ENCODE peak calls at places on chromosome X, in seven cellular contexts. One of them, this sample, is unnamed.

GRCh38 chrX:118727686-118728339 is 407 bp downstream of the IL13RA1 start:
- DNase-seq in lower leg skin: no peak
- DNase-seq in IMR-90: peak
- DNase-seq in endothelial cell of umbilical vein: peak
- DNase-seq in GM12891: no peak
- DNase-seq in prostate gland: peak
- DNase-seq in testis: peak
- DNase-seq in this sample: no peak

GRCh38 chrX:19457662-19458061 is 57.6 kb downstream of the MAP3K15 start:
- DNase-seq in GM12891: no peak
- DNase-seq in IMR-90: no peak
- DNase-seq in lower leg skin: no peak
- DNase-seq in testis: no peak
- DNase-seq in prostate gland: no peak
- DNase-seq in endothelial cell of umbilical vein: no peak
- DNase-seq in this sample: no peak

GRCh38 chrX:96807318-96807717 is 76.4 kb upstream of the RPA4 start:
- DNase-seq in IMR-90: no peak
- DNase-seq in endothelial cell of umbilical vein: no peak
- DNase-seq in GM12891: no peak
- DNase-seq in prostate gland: no peak
- DNase-seq in lower leg skin: no peak
- DNase-seq in testis: no peak
- DNase-seq in this sample: no peak

GRCh38 chrX:35340451-35340850 is 397.9 kb downstream of the FAM47B start:
- DNase-seq in testis: no peak
- DNase-seq in endothelial cell of umbilical vein: no peak
- DNase-seq in prostate gland: no peak
- DNase-seq in GM12891: no peak
- DNase-seq in IMR-90: no peak
- DNase-seq in lower leg skin: no peak
- DNase-seq in this sample: no peak

GRCh38 chrX:22135994-22136684 is 104.0 kb downstream of the PHEX start:
- DNase-seq in endothelial cell of umbilical vein: peak
- DNase-seq in lower leg skin: no peak
- DNase-seq in IMR-90: peak
- DNase-seq in testis: peak
- DNase-seq in prostate gland: peak
- DNase-seq in GM12891: no peak
- DNase-seq in this sample: no peak

GRCh38 chrX:13448941-13449340 is 120.5 kb upstream of the EGFL6 start:
- DNase-seq in IMR-90: no peak
- DNase-seq in endothelial cell of umbilical vein: no peak
- DNase-seq in lower leg skin: no peak
- DNase-seq in testis: no peak
- DNase-seq in prostate gland: no peak
- DNase-seq in GM12891: no peak
- DNase-seq in this sample: no peak

GRCh38 chrX:21725498-21725897 is 32.4 kb downstream of the SMPX start:
- DNase-seq in prostate gland: no peak
- DNase-seq in GM12891: no peak
- DNase-seq in IMR-90: peak
- DNase-seq in testis: no peak
- DNase-seq in lower leg skin: no peak
- DNase-seq in endothelial cell of umbilical vein: no peak
- DNase-seq in this sample: no peak

GRCh38 chrX:641671-642435 is 11.3 kb downstream of the SHOX start:
- DNase-seq in GM12891: no peak
- DNase-seq in IMR-90: no peak
- DNase-seq in prostate gland: no peak
- DNase-seq in testis: no peak
- DNase-seq in endothelial cell of umbilical vein: no peak
- DNase-seq in lower leg skin: peak
- DNase-seq in this sample: no peak

GRCh38 chrX:49166914-49167739 is 4.6 kb downstream of the MAGIX start:
- DNase-seq in lower leg skin: peak
- DNase-seq in GM12891: no peak
- DNase-seq in prostate gland: peak
- DNase-seq in IMR-90: peak
- DNase-seq in testis: peak
- DNase-seq in endothelial cell of umbilical vein: peak
- DNase-seq in this sample: peak

GRCh38 chrX:132412208-132412607 is 76.6 kb downstream of the MBNL3 start:
- DNase-seq in GM12891: no peak
- DNase-seq in IMR-90: no peak
- DNase-seq in lower leg skin: no peak
- DNase-seq in testis: no peak
- DNase-seq in prostate gland: no peak
- DNase-seq in endothelial cell of umbilical vein: no peak
- DNase-seq in this sample: no peak

GRCh38 chrX:149512225-149512885 is 7.2 kb upstream of the IDS start:
- DNase-seq in prostate gland: peak
- DNase-seq in GM12891: no peak
- DNase-seq in testis: peak
- DNase-seq in endothelial cell of umbilical vein: peak
- DNase-seq in lower leg skin: peak
- DNase-seq in IMR-90: peak
- DNase-seq in this sample: no peak

GRCh38 chrX:9576059-9576458 is 111.2 kb downstream of the TBL1X start:
- DNase-seq in GM12891: no peak
- DNase-seq in endothelial cell of umbilical vein: no peak
- DNase-seq in IMR-90: no peak
- DNase-seq in lower leg skin: peak
- DNase-seq in testis: no peak
- DNase-seq in prostate gland: no peak
- DNase-seq in this sample: no peak

GRCh38 chrX:51743179-51743957 is at the start of gene GSPT2:
- DNase-seq in testis: peak
- DNase-seq in GM12891: peak
- DNase-seq in lower leg skin: peak
- DNase-seq in prostate gland: peak
- DNase-seq in endothelial cell of umbilical vein: peak
- DNase-seq in IMR-90: peak
- DNase-seq in this sample: peak

GRCh38 chrX:13081385-13082285 is 37.2 kb upstream of the FAM9C start:
- DNase-seq in prostate gland: no peak
- DNase-seq in endothelial cell of umbilical vein: no peak
- DNase-seq in testis: no peak
- DNase-seq in GM12891: no peak
- DNase-seq in lower leg skin: no peak
- DNase-seq in IMR-90: peak
- DNase-seq in this sample: no peak

GRCh38 chrX:49061490-49061889 is 2.7 kb downstream of the CCDC120 start:
- DNase-seq in IMR-90: no peak
- DNase-seq in lower leg skin: no peak
- DNase-seq in GM12891: no peak
- DNase-seq in prostate gland: no peak
- DNase-seq in endothelial cell of umbilical vein: no peak
- DNase-seq in testis: no peak
- DNase-seq in this sample: no peak

GRCh38 chrX:55342533-55343501 is 78.1 kb upstream of the PAGE3 start:
- DNase-seq in endothelial cell of umbilical vein: peak
- DNase-seq in GM12891: peak
- DNase-seq in IMR-90: no peak
- DNase-seq in prostate gland: no peak
- DNase-seq in testis: peak
- DNase-seq in lower leg skin: no peak
- DNase-seq in this sample: peak

GRCh38 chrX:153598541-153599191 is at the start of gene CCNQ:
- DNase-seq in prostate gland: no peak
- DNase-seq in IMR-90: peak
- DNase-seq in lower leg skin: no peak
- DNase-seq in GM12891: no peak
- DNase-seq in testis: no peak
- DNase-seq in endothelial cell of umbilical vein: peak
- DNase-seq in this sample: no peak

GRCh38 chrX:43436497-43436896 is 219.6 kb upstream of the MAOA start:
- DNase-seq in IMR-90: no peak
- DNase-seq in endothelial cell of umbilical vein: no peak
- DNase-seq in lower leg skin: no peak
- DNase-seq in prostate gland: no peak
- DNase-seq in testis: no peak
- DNase-seq in GM12891: no peak
- DNase-seq in this sample: no peak

GRCh38 chrX:23644744-23645143 is 22.5 kb upstream of the PRDX4 start:
- DNase-seq in GM12891: no peak
- DNase-seq in lower leg skin: no peak
- DNase-seq in prostate gland: no peak
- DNase-seq in testis: peak
- DNase-seq in IMR-90: no peak
- DNase-seq in endothelial cell of umbilical vein: no peak
- DNase-seq in this sample: no peak

GRCh38 chrX:120653000-120653399 is 23.1 kb upstream of the C1GALT1C1 start:
- DNase-seq in endothelial cell of umbilical vein: no peak
- DNase-seq in lower leg skin: no peak
- DNase-seq in testis: no peak
- DNase-seq in prostate gland: no peak
- DNase-seq in GM12891: no peak
- DNase-seq in IMR-90: no peak
- DNase-seq in this sample: no peak

GRCh38 chrX:104419211-104419610 is 146.8 kb upstream of the IL1RAPL2 start:
- DNase-seq in lower leg skin: no peak
- DNase-seq in IMR-90: no peak
- DNase-seq in testis: no peak
- DNase-seq in endothelial cell of umbilical vein: no peak
- DNase-seq in GM12891: no peak
- DNase-seq in prostate gland: no peak
- DNase-seq in this sample: no peak

DNA sequence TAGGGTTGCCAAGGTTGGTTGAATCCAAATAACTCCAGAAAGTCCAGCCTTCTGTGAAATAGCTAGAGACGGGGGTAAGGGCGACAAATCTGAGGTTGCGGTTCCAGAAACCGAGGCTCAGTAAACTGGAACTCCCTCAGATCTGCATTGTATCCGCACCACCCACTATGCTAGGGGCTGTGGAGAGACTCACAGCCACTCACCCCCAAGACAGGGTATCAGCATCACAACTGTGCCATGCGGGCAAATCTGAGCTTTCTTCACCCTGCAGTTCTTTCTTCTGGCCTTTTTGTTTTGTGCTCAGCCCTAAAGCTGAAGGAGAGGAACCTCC is 581 bp downstream of the CA5B start:
- DNase-seq in prostate gland: no peak
- DNase-seq in GM12891: no peak
- DNase-seq in lower leg skin: no peak
- DNase-seq in testis: no peak
- DNase-seq in IMR-90: no peak
- DNase-seq in endothelial cell of umbilical vein: no peak
- DNase-seq in this sample: no peak
- TF ChIP-seq POLR2A in prostate gland: no peak
- TF ChIP-seq POLR2A in GM12891: no peak
- TF ChIP-seq POLR2A in lower leg skin: no peak
- TF ChIP-seq POLR2A in testis: no peak
- TF ChIP-seq POLR2A in IMR-90: no peak
- TF ChIP-seq POLR2A in endothelial cell of umbilical vein: no peak
- TF ChIP-seq POLR2A in this sample: no peak

GRCh38 chrX:155026727-155027508 is at the start of gene FUNDC2:
- DNase-seq in endothelial cell of umbilical vein: peak
- DNase-seq in lower leg skin: peak
- DNase-seq in testis: peak
- DNase-seq in GM12891: peak
- DNase-seq in prostate gland: peak
- DNase-seq in IMR-90: peak
- DNase-seq in this sample: peak
- TF ChIP-seq POLR2A in endothelial cell of umbilical vein: no peak
- TF ChIP-seq POLR2A in lower leg skin: peak
- TF ChIP-seq POLR2A in testis: no peak
- TF ChIP-seq POLR2A in GM12891: peak
- TF ChIP-seq POLR2A in prostate gland: peak
- TF ChIP-seq POLR2A in IMR-90: peak
- TF ChIP-seq POLR2A in this sample: peak

DNA sequence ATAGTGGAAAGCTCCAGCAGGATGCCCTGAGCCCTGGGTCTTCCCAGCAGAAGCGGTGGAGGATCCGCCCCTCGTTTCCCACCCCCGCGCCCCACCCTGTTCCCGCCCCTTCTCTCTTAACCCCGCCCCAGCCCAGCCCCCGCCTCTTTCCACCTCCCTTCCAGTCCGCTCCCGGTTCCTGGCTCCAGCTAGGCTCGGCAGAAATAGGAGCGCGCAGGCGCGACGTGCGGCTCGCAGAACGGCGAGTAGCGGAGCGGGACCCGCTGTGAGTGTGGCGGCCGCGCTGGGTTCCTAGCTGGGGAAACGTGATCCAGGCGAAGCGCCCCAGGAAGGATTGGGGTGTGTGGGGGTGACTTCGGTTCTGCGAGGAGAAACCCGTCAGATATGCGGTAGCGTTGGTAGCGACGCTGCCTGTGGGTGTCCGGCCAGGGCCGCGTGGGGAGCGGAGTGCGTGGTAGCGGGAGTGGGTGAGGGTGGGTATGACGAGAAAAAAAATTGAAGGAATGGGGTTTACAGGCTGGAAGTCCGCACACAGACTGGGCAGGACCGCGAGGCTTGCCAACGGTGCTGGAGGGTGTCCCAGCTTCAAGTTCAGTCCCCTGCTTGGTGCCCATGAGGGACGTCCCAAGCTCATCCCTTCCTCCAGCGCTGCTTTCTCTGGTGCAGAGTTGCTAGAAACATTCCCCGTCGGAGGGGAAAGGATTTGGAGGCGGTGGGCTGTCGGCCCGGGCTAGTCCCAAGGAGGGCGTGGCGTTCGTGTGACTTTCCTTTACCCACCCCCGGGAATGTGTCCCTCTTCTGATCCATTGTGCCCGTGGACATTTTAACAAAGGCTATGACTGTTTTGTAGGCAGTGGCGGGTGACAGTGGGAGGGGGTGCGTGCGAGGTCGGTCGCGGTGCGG is at the start of gene PRRG1:
- DNase-seq in testis: peak
- DNase-seq in IMR-90: peak
- DNase-seq in prostate gland: peak
- DNase-seq in lower leg skin: peak
- DNase-seq in endothelial cell of umbilical vein: peak
- DNase-seq in GM12891: no peak
- DNase-seq in this sample: peak
- TF ChIP-seq POLR2A in testis: no peak
- TF ChIP-seq POLR2A in IMR-90: peak
- TF ChIP-seq POLR2A in prostate gland: peak
- TF ChIP-seq POLR2A in lower leg skin: no peak
- TF ChIP-seq POLR2A in endothelial cell of umbilical vein: peak
- TF ChIP-seq POLR2A in GM12891: no peak
- TF ChIP-seq POLR2A in this sample: peak

GRCh38 chrX:129781134-129782014 is 1.6 kb downstream of the SASH3 start:
- DNase-seq in testis: peak
- DNase-seq in IMR-90: no peak
- DNase-seq in lower leg skin: no peak
- DNase-seq in prostate gland: no peak
- DNase-seq in endothelial cell of umbilical vein: no peak
- DNase-seq in GM12891: peak
- DNase-seq in this sample: no peak

GRCh38 chrX:129779086-129779672 is 570 bp upstream of the SASH3 start:
- DNase-seq in lower leg skin: no peak
- DNase-seq in prostate gland: no peak
- DNase-seq in IMR-90: no peak
- DNase-seq in GM12891: no peak
- DNase-seq in endothelial cell of umbilical vein: no peak
- DNase-seq in testis: no peak
- DNase-seq in this sample: no peak

GRCh38 chrX:129779747-129780146 is at the start of gene SASH3:
- DNase-seq in lower leg skin: no peak
- DNase-seq in GM12891: no peak
- DNase-seq in endothelial cell of umbilical vein: no peak
- DNase-seq in IMR-90: no peak
- DNase-seq in prostate gland: no peak
- DNase-seq in testis: peak
- DNase-seq in this sample: no peak

GRCh38 chrX:129782015-129782495 is 2.3 kb downstream of the SASH3 start:
- DNase-seq in prostate gland: no peak
- DNase-seq in GM12891: no peak
- DNase-seq in testis: no peak
- DNase-seq in IMR-90: no peak
- DNase-seq in lower leg skin: no peak
- DNase-seq in endothelial cell of umbilical vein: no peak
- DNase-seq in this sample: no peak

GRCh38 chrX:129780441-129781105 is 824 bp downstream of the SASH3 start:
- DNase-seq in endothelial cell of umbilical vein: no peak
- DNase-seq in IMR-90: no peak
- DNase-seq in GM12891: no peak
- DNase-seq in prostate gland: no peak
- DNase-seq in lower leg skin: no peak
- DNase-seq in testis: no peak
- DNase-seq in this sample: no peak
- TF ChIP-seq POLR2A in endothelial cell of umbilical vein: no peak
- TF ChIP-seq POLR2A in IMR-90: no peak
- TF ChIP-seq POLR2A in GM12891: no peak
- TF ChIP-seq POLR2A in prostate gland: no peak
- TF ChIP-seq POLR2A in lower leg skin: no peak
- TF ChIP-seq POLR2A in testis: no peak
- TF ChIP-seq POLR2A in this sample: no peak